ENCODE peak calls at places on chromosomes 2 and 18, in four cellular contexts. C is foreskin fibroblast, P is type B pancreatic cell, T is PC-3. R is an unnamed sample.

GRCh38 chr2:71630110-71630967 is 177.0 kb downstream of the DYSF start:
- DNase-seq in P (no peak), T (peak), C (no peak), R (no peak)

GRCh38 chr2:225468131-225468530 is 68.6 kb downstream of the NYAP2 start:
- DNase-seq in T (no peak), C (no peak), P (no peak), R (no peak)

GRCh38 chr2:134692461-134692860 is 26.3 kb downstream of the TMEM163 start:
- DNase-seq in T (no peak), C (no peak), P (no peak), R (no peak)

GRCh38 chr18:51195602-51196115 is 1.8 kb downstream of the MEX3C start:
- DNase-seq in T (peak), C (no peak), P (no peak), R (no peak)

GRCh38 chr18:44758821-44759624 is 78.3 kb downstream of the SETBP1 start:
- DNase-seq in P (no peak), C (no peak), T (no peak), R (no peak)

GRCh38 chr2:130823171-130823885 is 13.4 kb upstream of the ARHGEF4 start:
- DNase-seq in C (no peak), T (no peak), P (no peak), R (no peak)

GRCh38 chr2:71452565-71452964 is 796 bp upstream of the DYSF start:
- DNase-seq in P (no peak), T (peak), C (peak), R (no peak)

GRCh38 chr2:215825709-215826108 is 187.6 kb downstream of the MREG start:
- DNase-seq in C (no peak), T (no peak), P (no peak), R (no peak)

GRCh38 chr2:71930073-71930681 is 217.5 kb downstream of the CYP26B1 start:
- DNase-seq in C (no peak), T (peak), P (peak), R (peak)

GRCh38 chr2:53509827-53510785 is 257.5 kb upstream of the CHAC2 start:
- DNase-seq in P (no peak), T (no peak), C (no peak), R (no peak)

GRCh38 chr2:216319771-216320170 is 52.5 kb downstream of the MARCHF4 start:
- DNase-seq in T (no peak), C (peak), P (no peak), R (no peak)

GRCh38 chr2:40098786-40099470 is 319.9 kb upstream of the THUMPD2 start:
- DNase-seq in T (peak), C (no peak), P (no peak), R (no peak)

GRCh38 chr2:157056200-157056676 is 201.3 kb upstream of the GALNT5 start:
- DNase-seq in P (no peak), T (peak), C (peak), R (no peak)

GRCh38 chr2:62654423-62654791 is 51.1 kb upstream of the EHBP1 start:
- DNase-seq in T (peak), P (no peak), C (no peak), R (no peak)

GRCh38 chr18:48892146-48892855 is 58.5 kb downstream of the SMAD7 start:
- DNase-seq in C (no peak), T (no peak), P (no peak), R (no peak)

GRCh38 chr2:231621051-231621879 is 28.6 kb downstream of the TEX44 start:
- DNase-seq in P (peak), T (peak), C (no peak), R (no peak)

GRCh38 chr2:105166671-105167070 is 74.9 kb upstream of the GPR45 start:
- DNase-seq in C (no peak), P (no peak), T (no peak), R (no peak)

GRCh38 chr2:34652636-34653035 is 1053.5 kb upstream of the FAM98A start:
- DNase-seq in C (no peak), T (peak), P (no peak), R (no peak)

GRCh38 chr2:18531198-18531597 is 29.3 kb downstream of the RDH14 start:
- DNase-seq in T (no peak), P (no peak), C (no peak), R (no peak)
- TF ChIP-seq CTCF in T (no peak), P (no peak), C (no peak), R (no peak)

GRCh38 chr2:115389024-115389423 is 946.6 kb downstream of the DPP10 start:
- DNase-seq in P (no peak), T (no peak), C (no peak), R (no peak)

GRCh38 chr2:115389898-115390297 is 947.5 kb downstream of the DPP10 start:
- DNase-seq in C (no peak), T (no peak), P (no peak), R (no peak)

GRCh38 chr2:115384399-115384798 is 942.0 kb downstream of the DPP10 start:
- DNase-seq in P (no peak), T (no peak), C (no peak), R (no peak)

DNA sequence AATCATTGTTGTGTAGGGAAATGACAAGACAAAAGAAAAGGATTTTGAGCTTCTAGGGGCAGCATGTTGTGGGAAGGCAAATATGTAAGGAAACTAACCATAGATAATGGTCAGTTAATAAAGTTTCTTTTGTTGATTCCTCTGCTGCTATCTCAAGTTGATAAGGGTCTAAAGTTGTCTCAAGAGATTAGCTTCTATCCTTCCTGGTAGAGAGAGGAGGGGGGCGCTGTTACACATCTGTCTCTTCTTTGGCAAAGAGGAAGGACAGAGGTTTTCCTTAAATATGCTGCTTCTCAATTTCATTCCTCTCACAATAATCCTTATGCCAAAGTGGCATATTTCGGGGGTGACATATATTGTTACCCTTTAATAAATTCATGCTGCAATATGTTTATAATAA is 944.0 kb downstream of the DPP10 start:
- DNase-seq in C (no peak), P (no peak), T (no peak), R (no peak)
- TF ChIP-seq CTCF in C (no peak), P (no peak), T (no peak), R (no peak)

DNA sequence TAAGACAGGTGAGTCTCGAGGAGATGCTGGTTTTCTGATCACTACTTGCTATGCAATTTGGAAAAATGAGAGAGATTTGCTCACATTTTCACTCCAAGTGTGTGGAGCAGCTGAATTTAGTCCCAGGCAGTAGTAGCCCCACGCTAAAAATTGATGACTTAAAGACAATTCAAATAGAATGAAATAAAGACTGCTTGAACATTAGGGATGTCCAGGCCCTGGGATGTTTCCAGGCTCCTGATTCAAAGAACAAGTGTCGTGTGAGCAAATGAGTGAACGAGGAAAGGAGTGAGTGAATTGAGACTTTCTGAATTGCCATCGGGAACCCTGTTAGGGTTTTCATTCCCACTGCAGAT is 37.3 kb upstream of the MRPL19 start:
- DNase-seq in P (no peak), C (no peak), T (no peak), R (no peak)
- TF ChIP-seq CTCF in P (peak), C (no peak), T (peak), R (peak)

GRCh38 chr2:120958623-120959366 is 223.1 kb downstream of the GLI2 start:
- DNase-seq in P (no peak), C (no peak), T (no peak), R (no peak)
- TF ChIP-seq CTCF in P (peak), C (peak), T (peak), R (peak)

DNA sequence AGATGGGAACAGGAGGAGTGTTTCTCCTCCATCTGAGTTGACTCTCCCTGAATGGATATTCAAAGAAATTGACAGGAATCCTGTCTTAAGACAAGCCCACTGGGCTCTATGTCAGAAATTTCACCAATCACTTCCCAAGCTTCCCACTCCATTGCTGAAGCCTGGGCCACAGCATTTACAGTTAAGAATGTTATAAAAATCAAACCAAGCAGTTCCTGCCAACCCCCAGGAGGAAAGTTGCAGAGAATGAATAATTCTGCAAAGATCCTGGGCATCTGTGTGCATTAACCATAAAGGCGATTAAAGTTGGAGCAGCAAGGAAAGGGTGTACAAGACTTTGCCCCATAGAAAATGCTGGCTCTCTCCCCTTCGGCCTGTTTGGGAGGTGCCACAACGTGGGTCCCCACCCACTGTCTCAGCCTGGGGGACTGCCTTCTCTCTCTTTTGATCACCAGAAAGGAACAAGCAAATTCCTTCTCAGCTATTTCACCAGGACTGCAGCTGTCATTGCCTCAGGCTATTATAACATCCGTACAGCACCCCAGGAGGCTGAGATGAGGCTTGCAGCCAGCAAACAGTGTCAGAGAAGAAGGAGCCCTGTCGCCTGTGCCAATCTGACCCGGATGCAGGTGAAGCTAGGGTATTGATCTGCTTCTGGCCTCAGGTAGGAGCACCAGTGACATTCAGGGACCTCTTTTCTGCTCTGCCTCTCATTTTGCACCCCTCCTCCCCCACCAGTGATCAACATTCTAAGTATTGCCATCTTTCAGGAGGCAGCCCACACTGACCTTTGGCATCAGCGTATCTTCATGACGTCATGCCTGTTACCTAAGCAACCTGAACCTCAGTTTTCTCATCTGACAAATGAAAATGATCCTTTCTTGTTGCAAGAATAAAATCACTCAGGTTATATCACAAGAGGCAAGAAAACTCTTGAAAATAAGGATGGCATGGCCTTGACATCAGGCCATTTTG is 219.0 kb downstream of the SH3BP4 start:
- DNase-seq in T (peak), C (peak), P (no peak), R (peak)
- TF ChIP-seq CTCF in T (peak), C (peak), P (peak), R (peak)

DNA sequence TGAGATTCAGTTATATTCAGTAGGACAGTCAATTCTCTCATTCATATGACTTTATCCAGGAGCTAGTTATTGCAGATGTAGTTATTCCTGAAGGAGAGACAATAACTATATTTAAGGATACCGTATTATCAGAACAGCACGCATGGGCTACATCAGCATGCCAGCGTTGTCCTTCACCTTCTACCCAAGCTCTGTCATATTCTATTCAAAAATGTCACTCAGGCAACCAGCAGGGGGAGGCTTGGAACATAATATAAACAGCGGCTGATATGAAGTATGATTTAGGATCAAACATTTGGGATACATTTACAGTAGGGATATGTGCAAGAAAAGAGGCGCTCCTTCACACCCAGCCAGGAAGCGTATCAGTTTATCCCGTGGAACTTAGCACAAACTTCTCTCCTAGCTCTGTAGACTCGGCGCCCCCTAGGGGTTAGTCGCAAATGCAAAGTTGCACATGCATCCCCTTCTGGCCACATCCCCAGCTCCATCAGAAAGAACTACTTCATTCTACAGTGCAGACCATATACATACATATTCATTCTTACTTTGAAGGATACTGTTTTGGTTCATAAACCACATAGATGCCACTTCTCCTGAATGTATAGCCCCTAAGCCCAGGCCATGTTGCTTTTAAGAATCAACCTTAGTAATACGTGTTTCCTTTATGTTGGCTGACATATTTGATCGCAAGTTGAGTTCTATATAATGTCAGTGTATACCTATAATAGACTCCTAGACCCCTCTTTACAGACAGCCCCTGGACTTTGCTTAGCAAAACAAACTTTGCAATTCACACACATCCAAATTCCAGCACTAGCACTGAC is 759.4 kb downstream of the ADCYAP1 start:
- DNase-seq in T (peak), P (no peak), C (no peak), R (no peak)
- TF ChIP-seq CTCF in T (peak), P (peak), C (peak), R (peak)

GRCh38 chr2:95122197-95122551 is 566 bp upstream of the MRPS5 start:
- DNase-seq in C (no peak), P (no peak), T (no peak), R (no peak)

GRCh38 chr2:95121150-95121494 is 486 bp downstream of the MRPS5 start:
- DNase-seq in T (peak), P (no peak), C (no peak), R (no peak)

DNA sequence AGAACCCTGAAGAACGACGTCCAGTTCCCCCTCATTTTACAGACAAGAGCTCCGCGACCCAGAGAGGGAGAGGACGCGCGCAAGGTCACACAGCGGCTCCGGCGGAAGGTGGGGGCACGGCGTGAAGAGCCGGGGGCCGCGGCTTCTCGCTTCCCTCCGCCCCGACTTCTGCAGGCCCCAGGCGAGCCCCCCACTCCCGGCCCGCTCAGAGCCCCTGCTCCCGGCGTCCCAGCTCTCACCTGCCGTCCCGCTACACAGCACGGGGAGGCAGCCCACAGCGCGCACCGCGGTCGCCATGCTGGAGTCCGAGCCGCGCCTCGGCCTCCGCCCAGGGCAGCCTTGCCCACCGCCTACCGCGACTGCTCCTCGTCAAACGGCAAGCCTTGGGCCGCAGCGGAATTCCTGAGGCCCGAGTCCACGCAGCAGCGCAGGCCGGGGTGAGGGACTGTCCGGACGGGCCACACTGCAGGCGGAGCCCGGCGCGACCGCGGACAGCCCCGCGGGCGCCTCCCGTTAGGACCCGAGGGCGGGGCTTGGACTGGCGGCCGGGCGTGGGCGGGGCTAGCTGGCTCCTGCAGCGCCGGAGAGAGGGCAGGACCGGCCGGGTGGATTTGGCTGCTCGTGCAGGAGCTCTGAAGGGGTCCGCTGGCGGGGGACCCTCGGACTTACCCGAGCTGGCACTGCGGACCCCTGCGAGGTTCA is at the start of gene MRPS5:
- DNase-seq in T (peak), C (peak), P (peak), R (peak)
- TF ChIP-seq CTCF in T (no peak), C (peak), P (peak), R (peak)

DNA sequence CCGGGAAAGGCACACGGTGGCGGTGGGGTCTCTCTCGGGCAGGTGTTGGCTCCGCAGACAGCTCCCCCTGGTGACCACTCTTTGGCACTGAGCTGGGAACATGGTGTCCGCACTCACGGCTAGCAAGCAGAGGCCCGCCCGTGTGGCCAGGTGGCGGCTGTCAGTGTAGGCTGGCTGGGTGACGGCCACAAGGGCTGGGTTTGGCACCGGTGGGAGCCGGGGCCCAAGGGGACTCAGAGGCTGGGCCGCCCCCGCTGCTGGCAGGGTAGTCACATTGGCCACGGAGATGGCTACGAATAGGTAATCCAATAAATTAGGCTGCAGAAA is 1071.7 kb downstream of the RPIA start:
- DNase-seq in C (no peak), T (no peak), P (no peak), R (peak)
- TF ChIP-seq CTCF in C (no peak), T (peak), P (no peak), R (no peak)

GRCh38 chr18:54223568-54224241 is 764 bp downstream of the MBD2 start:
- DNase-seq in T (peak), P (no peak), C (peak), R (no peak)

GRCh38 chr18:54228364-54228763 is 3.9 kb upstream of the MBD2 start:
- DNase-seq in C (no peak), T (no peak), P (no peak), R (no peak)

GRCh38 chr18:54220406-54220805 is 4.1 kb downstream of the MBD2 start:
- DNase-seq in C (no peak), P (no peak), T (no peak), R (no peak)

GRCh38 chr18:54222922-54223567 is 1.4 kb downstream of the MBD2 start:
- DNase-seq in T (no peak), C (no peak), P (no peak), R (no peak)

DNA sequence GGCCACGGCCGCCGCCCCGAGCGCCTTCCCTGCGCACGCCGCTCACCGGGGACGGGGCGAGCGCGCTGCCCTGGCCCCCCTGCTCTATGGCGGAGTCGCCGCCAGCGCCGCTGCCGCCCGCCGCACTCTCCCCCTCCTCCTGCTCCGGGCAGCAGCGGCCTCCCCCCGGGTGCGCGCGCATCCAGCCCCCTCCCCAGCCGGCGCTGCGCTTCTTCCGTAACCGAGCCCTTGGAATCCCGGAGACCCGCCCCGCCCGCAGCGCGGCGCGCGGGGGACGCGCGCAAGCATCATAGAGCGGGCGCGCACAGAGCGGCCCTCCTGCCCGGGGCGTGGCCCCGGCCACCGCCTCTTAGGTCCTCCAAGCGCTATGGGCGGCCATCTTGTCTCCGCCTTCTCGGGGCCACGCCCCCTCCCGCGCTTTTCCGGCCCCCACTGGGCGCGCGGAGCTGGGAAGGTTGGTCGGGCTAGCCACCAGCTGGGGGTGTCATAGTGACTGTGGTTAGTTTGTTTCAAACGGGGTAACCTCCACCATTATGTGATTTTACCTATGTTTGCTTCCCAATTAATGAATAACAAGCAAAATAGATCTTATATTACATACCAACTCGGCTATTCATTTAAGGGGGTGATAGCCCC is at the start of gene MBD2:
- DNase-seq in T (peak), C (peak), P (peak), R (peak)
- TF ChIP-seq CTCF in T (peak), C (no peak), P (peak), R (peak)

GRCh38 chr2:95313296-95314265 is 16.4 kb downstream of the KCNIP3 start:
- DNase-seq in P (no peak), C (no peak), T (peak), R (no peak)
- TF ChIP-seq CTCF in P (no peak), C (no peak), T (no peak), R (no peak)